ENCODE peak calls at places on chromosome 22, in six cellular contexts. One of them, this sample, is unnamed.

GRCh38 chr22:26194877-26195276 is 25.6 kb downstream of the SEZ6L start:
- DNase-seq in HCT116: no peak
- DNase-seq in lower lobe of right lung: no peak
- DNase-seq in neural crest cell: no peak
- DNase-seq in nephron progenitor cell: no peak
- DNase-seq in Calu3: no peak
- DNase-seq in this sample: no peak

GRCh38 chr22:27560781-27561180 is 240.8 kb downstream of the MN1 start:
- DNase-seq in HCT116: no peak
- DNase-seq in lower lobe of right lung: no peak
- DNase-seq in neural crest cell: no peak
- DNase-seq in nephron progenitor cell: no peak
- DNase-seq in Calu3: no peak
- DNase-seq in this sample: no peak

GRCh38 chr22:39530692-39531331 is 1.7 kb downstream of the RPS19BP1 start:
- DNase-seq in HCT116: no peak
- DNase-seq in lower lobe of right lung: peak
- DNase-seq in neural crest cell: peak
- DNase-seq in nephron progenitor cell: no peak
- DNase-seq in Calu3: peak
- DNase-seq in this sample: no peak

GRCh38 chr22:42895541-42895981 is 38.5 kb upstream of the ARFGAP3 start:
- DNase-seq in HCT116: no peak
- DNase-seq in lower lobe of right lung: no peak
- DNase-seq in neural crest cell: no peak
- DNase-seq in nephron progenitor cell: no peak
- DNase-seq in Calu3: no peak
- DNase-seq in this sample: no peak

GRCh38 chr22:30561402-30562154 is 12.9 kb downstream of the GAL3ST1 start:
- DNase-seq in HCT116: no peak
- DNase-seq in lower lobe of right lung: no peak
- DNase-seq in neural crest cell: no peak
- DNase-seq in nephron progenitor cell: no peak
- DNase-seq in Calu3: no peak
- DNase-seq in this sample: no peak

GRCh38 chr22:21450858-21451331 is 16.3 kb upstream of the TMEM191C start:
- DNase-seq in HCT116: no peak
- DNase-seq in lower lobe of right lung: peak
- DNase-seq in neural crest cell: no peak
- DNase-seq in nephron progenitor cell: no peak
- DNase-seq in Calu3: no peak
- DNase-seq in this sample: no peak

GRCh38 chr22:24099661-24100060 is 81.6 kb upstream of the SUSD2 start:
- DNase-seq in HCT116: no peak
- DNase-seq in lower lobe of right lung: peak
- DNase-seq in neural crest cell: no peak
- DNase-seq in nephron progenitor cell: no peak
- DNase-seq in Calu3: no peak
- DNase-seq in this sample: no peak

GRCh38 chr22:21650823-21651520 is 8.9 kb downstream of the SDF2L1 start:
- DNase-seq in HCT116: no peak
- DNase-seq in lower lobe of right lung: no peak
- DNase-seq in neural crest cell: no peak
- DNase-seq in nephron progenitor cell: no peak
- DNase-seq in Calu3: no peak
- DNase-seq in this sample: no peak

GRCh38 chr22:27580311-27580897 is 221.2 kb downstream of the MN1 start:
- DNase-seq in HCT116: no peak
- DNase-seq in lower lobe of right lung: no peak
- DNase-seq in neural crest cell: no peak
- DNase-seq in nephron progenitor cell: no peak
- DNase-seq in Calu3: peak
- DNase-seq in this sample: no peak

GRCh38 chr22:42994917-42995562 is 19.9 kb downstream of the PACSIN2 start:
- DNase-seq in HCT116: no peak
- DNase-seq in lower lobe of right lung: peak
- DNase-seq in neural crest cell: no peak
- DNase-seq in nephron progenitor cell: no peak
- DNase-seq in Calu3: peak
- DNase-seq in this sample: no peak

GRCh38 chr22:25235547-25236290 is 16.3 kb downstream of the CRYBB2 start:
- DNase-seq in HCT116: peak
- DNase-seq in lower lobe of right lung: peak
- DNase-seq in neural crest cell: peak
- DNase-seq in nephron progenitor cell: peak
- DNase-seq in Calu3: peak
- DNase-seq in this sample: peak

GRCh38 chr22:11360632-11361031 is 4167.4 kb upstream of the OR11H1 start:
- DNase-seq in HCT116: no peak
- DNase-seq in lower lobe of right lung: peak
- DNase-seq in neural crest cell: no peak
- DNase-seq in nephron progenitor cell: no peak
- DNase-seq in Calu3: no peak
- DNase-seq in this sample: no peak

GRCh38 chr22:23066200-23067022 is 3.9 kb upstream of the GNAZ start:
- DNase-seq in HCT116: no peak
- DNase-seq in lower lobe of right lung: peak
- DNase-seq in neural crest cell: no peak
- DNase-seq in nephron progenitor cell: no peak
- DNase-seq in Calu3: no peak
- DNase-seq in this sample: no peak

DNA sequence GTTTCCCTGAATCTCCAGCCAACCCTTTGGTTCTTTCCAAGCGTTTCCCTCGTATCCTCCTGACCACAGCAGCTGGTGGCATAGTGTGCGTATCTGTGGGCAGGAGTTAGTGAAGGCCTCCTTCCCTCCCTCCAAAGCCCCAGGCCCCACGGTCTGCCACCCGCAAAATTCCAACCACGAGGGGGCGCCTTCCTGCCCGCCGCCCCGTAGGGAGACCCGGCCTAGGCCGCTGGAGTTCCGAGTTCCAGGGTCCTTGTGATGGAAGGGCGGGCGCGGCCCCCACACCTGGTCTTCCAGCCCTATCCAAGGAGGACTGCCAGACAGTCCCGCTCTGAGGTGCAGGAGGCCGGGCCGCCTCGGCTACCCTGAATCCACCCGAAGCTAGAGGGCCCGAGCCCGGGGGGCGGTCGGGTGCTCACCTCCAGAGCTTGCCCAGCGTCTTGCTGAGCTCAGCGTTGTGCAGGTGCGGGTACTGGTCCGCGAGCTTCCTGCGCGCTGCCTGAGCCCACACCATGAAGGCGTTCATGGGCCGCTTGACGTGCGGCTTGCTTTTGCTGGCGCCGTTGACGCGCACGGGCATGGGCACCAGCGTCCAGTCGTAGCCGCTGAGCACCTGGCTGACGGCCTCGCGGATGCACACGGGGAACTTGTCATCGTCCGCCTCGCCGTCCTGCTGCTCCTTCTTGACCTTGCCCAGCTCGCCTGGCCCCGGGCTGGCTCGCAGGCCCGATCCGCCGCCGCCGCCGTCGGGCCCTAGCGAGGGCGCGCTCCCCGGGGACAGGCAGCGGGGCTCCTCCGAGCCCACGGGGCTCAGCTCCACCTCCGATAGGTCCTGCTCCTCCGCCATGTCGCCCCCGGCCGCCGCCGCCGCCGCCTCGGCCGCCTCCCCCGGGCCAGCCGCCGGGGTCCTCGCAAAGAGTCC is 1.2 kb downstream of the SOX10 start:
- DNase-seq in HCT116: no peak
- DNase-seq in lower lobe of right lung: no peak
- DNase-seq in neural crest cell: peak
- DNase-seq in nephron progenitor cell: peak
- DNase-seq in Calu3: no peak
- DNase-seq in this sample: no peak
- TF ChIP-seq CTCF in HCT116: peak
- TF ChIP-seq CTCF in lower lobe of right lung: peak
- TF ChIP-seq CTCF in neural crest cell: peak
- TF ChIP-seq CTCF in nephron progenitor cell: peak
- TF ChIP-seq CTCF in Calu3: no peak
- TF ChIP-seq CTCF in this sample: peak

DNA sequence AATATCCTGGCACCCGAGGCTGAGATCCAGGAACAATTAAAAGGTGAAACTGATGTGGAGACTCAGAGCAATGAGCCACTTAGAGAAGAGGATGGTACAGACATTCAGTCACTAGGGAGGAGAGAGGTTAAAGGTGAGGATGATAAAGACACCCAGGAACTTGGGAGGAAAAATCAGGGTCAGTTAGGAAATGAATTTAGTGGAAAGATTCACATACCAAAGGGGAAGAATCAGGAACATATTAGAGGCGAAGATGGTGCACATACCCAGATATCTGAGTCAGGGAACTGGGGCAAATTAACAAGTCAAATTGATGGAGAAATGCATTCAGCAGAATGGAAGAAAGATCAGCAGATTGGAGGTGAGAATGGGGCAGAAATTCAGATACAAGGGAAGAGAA is 4.1 kb upstream of the MEI1 start:
- DNase-seq in HCT116: no peak
- DNase-seq in lower lobe of right lung: no peak
- DNase-seq in neural crest cell: no peak
- DNase-seq in nephron progenitor cell: no peak
- DNase-seq in Calu3: no peak
- DNase-seq in this sample: no peak
- TF ChIP-seq CTCF in HCT116: no peak
- TF ChIP-seq CTCF in lower lobe of right lung: no peak
- TF ChIP-seq CTCF in neural crest cell: no peak
- TF ChIP-seq CTCF in nephron progenitor cell: no peak
- TF ChIP-seq CTCF in Calu3: no peak
- TF ChIP-seq CTCF in this sample: no peak

DNA sequence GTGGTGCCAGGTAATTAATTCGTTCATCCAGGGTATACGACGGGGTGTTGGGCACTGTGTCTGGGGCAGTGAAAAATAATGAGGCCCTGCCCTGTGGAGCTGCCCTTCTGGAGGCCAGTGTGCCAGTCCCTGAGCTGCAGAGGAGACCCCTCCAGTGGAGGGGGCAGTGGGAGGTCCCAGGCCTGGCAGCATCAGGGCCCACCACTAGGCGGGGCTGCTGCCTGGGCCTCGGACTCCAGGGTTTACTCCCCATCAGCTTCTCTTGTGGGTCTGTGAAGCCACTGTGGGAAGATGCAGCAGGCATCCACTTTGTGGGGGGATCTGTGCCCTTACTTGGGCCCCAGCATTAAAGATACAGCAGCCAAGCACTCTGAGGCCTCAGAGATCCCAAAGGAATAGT is 17.4 kb upstream of the TMPRSS6 start:
- DNase-seq in HCT116: no peak
- DNase-seq in lower lobe of right lung: no peak
- DNase-seq in neural crest cell: no peak
- DNase-seq in nephron progenitor cell: peak
- DNase-seq in Calu3: no peak
- DNase-seq in this sample: no peak
- TF ChIP-seq CTCF in HCT116: peak
- TF ChIP-seq CTCF in lower lobe of right lung: peak
- TF ChIP-seq CTCF in neural crest cell: peak
- TF ChIP-seq CTCF in nephron progenitor cell: peak
- TF ChIP-seq CTCF in Calu3: peak
- TF ChIP-seq CTCF in this sample: no peak

GRCh38 chr22:48895341-48895740 is 932.3 kb downstream of the BRD1 start:
- DNase-seq in HCT116: no peak
- DNase-seq in lower lobe of right lung: no peak
- DNase-seq in neural crest cell: no peak
- DNase-seq in nephron progenitor cell: no peak
- DNase-seq in Calu3: no peak
- DNase-seq in this sample: no peak

GRCh38 chr22:48894804-48895250 is 932.8 kb downstream of the BRD1 start:
- DNase-seq in HCT116: no peak
- DNase-seq in lower lobe of right lung: no peak
- DNase-seq in neural crest cell: no peak
- DNase-seq in nephron progenitor cell: no peak
- DNase-seq in Calu3: no peak
- DNase-seq in this sample: no peak

GRCh38 chr22:48892571-48893287 is 934.9 kb downstream of the BRD1 start:
- DNase-seq in HCT116: no peak
- DNase-seq in lower lobe of right lung: no peak
- DNase-seq in neural crest cell: no peak
- DNase-seq in nephron progenitor cell: no peak
- DNase-seq in Calu3: no peak
- DNase-seq in this sample: no peak

GRCh38 chr22:48893288-48894063 is 934.2 kb downstream of the BRD1 start:
- DNase-seq in HCT116: no peak
- DNase-seq in lower lobe of right lung: no peak
- DNase-seq in neural crest cell: no peak
- DNase-seq in nephron progenitor cell: no peak
- DNase-seq in Calu3: no peak
- DNase-seq in this sample: peak

DNA sequence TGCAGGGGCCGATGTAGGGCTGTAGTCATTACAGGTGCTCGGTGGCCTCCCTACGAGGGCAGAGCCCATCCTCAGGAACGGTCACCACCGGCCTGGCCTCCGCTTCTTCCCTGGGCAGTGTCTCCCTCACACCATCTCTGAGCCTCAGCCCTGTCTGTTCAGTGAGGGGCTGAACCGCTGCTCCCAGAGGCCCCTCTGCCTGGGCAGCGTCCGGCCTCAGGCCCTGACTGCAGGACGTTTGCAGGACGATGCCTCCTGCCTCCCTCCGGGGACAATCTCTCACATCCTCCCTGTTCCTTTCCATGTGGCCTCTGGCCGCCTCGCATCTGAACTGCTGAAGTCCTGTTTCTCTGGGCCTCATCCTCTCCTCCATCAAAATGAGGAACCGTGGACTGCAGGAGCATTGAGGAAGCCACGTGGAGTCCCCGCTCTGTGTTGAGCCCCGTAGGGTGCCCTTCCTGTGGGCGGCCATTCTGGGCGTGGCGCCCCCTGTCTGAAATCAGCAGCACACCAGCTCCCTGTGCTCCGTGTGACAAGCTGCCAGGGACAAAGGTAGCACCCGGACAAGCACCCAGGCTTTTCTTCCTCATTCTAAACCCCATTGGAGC is 933.5 kb downstream of the BRD1 start:
- DNase-seq in HCT116: no peak
- DNase-seq in lower lobe of right lung: no peak
- DNase-seq in neural crest cell: no peak
- DNase-seq in nephron progenitor cell: no peak
- DNase-seq in Calu3: no peak
- DNase-seq in this sample: peak
- TF ChIP-seq CTCF in HCT116: peak
- TF ChIP-seq CTCF in lower lobe of right lung: no peak
- TF ChIP-seq CTCF in neural crest cell: peak
- TF ChIP-seq CTCF in nephron progenitor cell: peak
- TF ChIP-seq CTCF in Calu3: no peak
- TF ChIP-seq CTCF in this sample: peak

DNA sequence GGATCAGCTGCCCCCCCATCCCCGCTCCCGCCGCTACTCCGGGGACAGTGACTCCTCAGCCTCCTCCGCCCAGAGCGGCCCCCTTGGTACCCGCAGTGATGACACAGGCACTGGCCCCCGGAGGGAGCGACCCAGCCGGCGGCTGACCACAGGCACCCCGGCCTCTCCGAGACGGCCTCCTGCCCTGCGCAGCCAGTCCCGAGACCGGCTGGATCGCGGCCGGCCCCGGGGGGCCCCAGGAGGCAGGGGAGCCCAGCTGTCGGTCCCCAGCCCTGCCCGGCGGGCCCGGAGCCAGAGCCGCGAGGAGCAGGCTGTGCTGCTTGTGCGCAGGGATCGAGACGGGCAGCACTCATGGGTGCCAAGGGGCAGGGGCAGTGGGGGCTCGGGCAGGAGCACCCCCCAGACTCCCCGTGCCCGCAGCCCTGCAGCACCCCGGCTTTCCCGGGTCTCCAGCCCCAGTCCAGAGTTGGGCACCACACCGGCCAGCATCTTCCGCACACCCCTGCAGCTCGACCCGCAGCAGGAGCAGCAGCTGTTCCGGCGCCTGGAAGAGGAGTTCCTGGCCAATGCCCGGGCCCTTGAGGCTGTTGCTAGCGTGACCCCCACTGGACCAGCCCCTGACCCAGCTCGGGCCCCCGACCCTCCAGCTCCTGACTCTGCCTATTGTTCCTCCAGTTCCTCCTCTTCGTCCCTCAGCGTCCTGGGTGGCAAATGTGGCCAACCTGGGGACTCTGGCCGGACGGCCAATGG is 3.9 kb downstream of the RASL10A start:
- DNase-seq in HCT116: no peak
- DNase-seq in lower lobe of right lung: peak
- DNase-seq in neural crest cell: no peak
- DNase-seq in nephron progenitor cell: no peak
- DNase-seq in Calu3: no peak
- DNase-seq in this sample: no peak
- TF ChIP-seq CTCF in HCT116: no peak
- TF ChIP-seq CTCF in lower lobe of right lung: no peak
- TF ChIP-seq CTCF in neural crest cell: no peak
- TF ChIP-seq CTCF in nephron progenitor cell: no peak
- TF ChIP-seq CTCF in Calu3: no peak
- TF ChIP-seq CTCF in this sample: no peak

This sample was measured in mesothelial cell of epicardium.